ENCODE peak calls at places on chromosome 22, in nine cellular contexts. One of them, this sample, is unnamed. For H3K4me1 and H3K9me3, the result is how much of the 10 kb centered on the place peaks cover.

GRCh38 chr22:46908641-46909107 is 146.2 kb downstream of the TBC1D22A start:
- DNase-seq in Peyer's patch: no peak
- DNase-seq in sigmoid colon: no peak
- DNase-seq in body of pancreas: no peak
- DNase-seq in CD8-positive, alpha-beta T cell: no peak
- DNase-seq in CD8-positive, alpha-beta memory T cell: no peak
- DNase-seq in GM23248: no peak
- DNase-seq in esophagus squamous epithelium: no peak
- DNase-seq in ovary: no peak
- DNase-seq in this sample: no peak

GRCh38 chr22:45966320-45966891 is 10.6 kb downstream of the WNT7B start:
- DNase-seq in Peyer's patch: no peak
- DNase-seq in sigmoid colon: no peak
- DNase-seq in body of pancreas: peak
- DNase-seq in CD8-positive, alpha-beta T cell: no peak
- DNase-seq in CD8-positive, alpha-beta memory T cell: no peak
- DNase-seq in GM23248: no peak
- DNase-seq in esophagus squamous epithelium: no peak
- DNase-seq in ovary: no peak
- DNase-seq in this sample: no peak

GRCh38 chr22:24427500-24428164 is at the start of gene ADORA2A:
- DNase-seq in Peyer's patch: peak
- DNase-seq in sigmoid colon: no peak
- DNase-seq in body of pancreas: no peak
- DNase-seq in CD8-positive, alpha-beta T cell: peak
- DNase-seq in CD8-positive, alpha-beta memory T cell: peak
- DNase-seq in GM23248: no peak
- DNase-seq in esophagus squamous epithelium: peak
- DNase-seq in ovary: no peak
- DNase-seq in this sample: no peak

GRCh38 chr22:37057226-37057625 is 5.7 kb downstream of the KCTD17 start:
- DNase-seq in Peyer's patch: no peak
- DNase-seq in sigmoid colon: no peak
- DNase-seq in body of pancreas: no peak
- DNase-seq in CD8-positive, alpha-beta T cell: no peak
- DNase-seq in CD8-positive, alpha-beta memory T cell: no peak
- DNase-seq in GM23248: no peak
- DNase-seq in esophagus squamous epithelium: no peak
- DNase-seq in ovary: no peak
- DNase-seq in this sample: no peak

GRCh38 chr22:26461188-26461810 is 22.3 kb downstream of the HPS4 start:
- DNase-seq in Peyer's patch: peak
- DNase-seq in sigmoid colon: no peak
- DNase-seq in body of pancreas: peak
- DNase-seq in CD8-positive, alpha-beta T cell: peak
- DNase-seq in CD8-positive, alpha-beta memory T cell: peak
- DNase-seq in GM23248: peak
- DNase-seq in esophagus squamous epithelium: no peak
- DNase-seq in ovary: peak
- DNase-seq in this sample: peak

GRCh38 chr22:38947321-38948112 is 9.9 kb upstream of the APOBEC3A start:
- DNase-seq in Peyer's patch: peak
- DNase-seq in sigmoid colon: peak
- DNase-seq in body of pancreas: peak
- DNase-seq in CD8-positive, alpha-beta T cell: no peak
- DNase-seq in CD8-positive, alpha-beta memory T cell: no peak
- DNase-seq in GM23248: no peak
- DNase-seq in esophagus squamous epithelium: no peak
- DNase-seq in ovary: no peak
- DNase-seq in this sample: no peak

GRCh38 chr22:34812631-34813030 is 253.3 kb upstream of the ISX start:
- DNase-seq in Peyer's patch: no peak
- DNase-seq in sigmoid colon: no peak
- DNase-seq in body of pancreas: no peak
- DNase-seq in CD8-positive, alpha-beta T cell: no peak
- DNase-seq in CD8-positive, alpha-beta memory T cell: no peak
- DNase-seq in GM23248: no peak
- DNase-seq in esophagus squamous epithelium: no peak
- DNase-seq in ovary: no peak
- DNase-seq in this sample: no peak

GRCh38 chr22:29300807-29301601 is 5.4 kb upstream of the GAS2L1 start:
- DNase-seq in Peyer's patch: no peak
- DNase-seq in sigmoid colon: no peak
- DNase-seq in body of pancreas: no peak
- DNase-seq in CD8-positive, alpha-beta T cell: no peak
- DNase-seq in CD8-positive, alpha-beta memory T cell: no peak
- DNase-seq in GM23248: no peak
- DNase-seq in esophagus squamous epithelium: no peak
- DNase-seq in ovary: no peak
- DNase-seq in this sample: no peak

GRCh38 chr22:39471421-39472141 is 14.8 kb downstream of the MGAT3 start:
- DNase-seq in Peyer's patch: peak
- DNase-seq in sigmoid colon: no peak
- DNase-seq in body of pancreas: no peak
- DNase-seq in CD8-positive, alpha-beta T cell: no peak
- DNase-seq in CD8-positive, alpha-beta memory T cell: no peak
- DNase-seq in GM23248: peak
- DNase-seq in esophagus squamous epithelium: no peak
- DNase-seq in ovary: no peak
- DNase-seq in this sample: peak

GRCh38 chr22:38110863-38111852 is 674 bp upstream of the BAIAP2L2 start:
- DNase-seq in Peyer's patch: peak
- DNase-seq in sigmoid colon: no peak
- DNase-seq in body of pancreas: no peak
- DNase-seq in CD8-positive, alpha-beta T cell: no peak
- DNase-seq in CD8-positive, alpha-beta memory T cell: peak
- DNase-seq in GM23248: peak
- DNase-seq in esophagus squamous epithelium: no peak
- DNase-seq in ovary: no peak
- DNase-seq in this sample: no peak

GRCh38 chr22:26709617-26710390 is 52.4 kb downstream of the MIAT start:
- DNase-seq in Peyer's patch: no peak
- DNase-seq in sigmoid colon: no peak
- DNase-seq in body of pancreas: no peak
- DNase-seq in CD8-positive, alpha-beta T cell: no peak
- DNase-seq in CD8-positive, alpha-beta memory T cell: no peak
- DNase-seq in GM23248: peak
- DNase-seq in esophagus squamous epithelium: no peak
- DNase-seq in ovary: no peak
- DNase-seq in this sample: no peak

GRCh38 chr22:37229012-37229804 is 14.9 kb downstream of the RAC2 start:
- DNase-seq in Peyer's patch: no peak
- DNase-seq in sigmoid colon: no peak
- DNase-seq in body of pancreas: no peak
- DNase-seq in CD8-positive, alpha-beta T cell: peak
- DNase-seq in CD8-positive, alpha-beta memory T cell: peak
- DNase-seq in GM23248: peak
- DNase-seq in esophagus squamous epithelium: no peak
- DNase-seq in ovary: no peak
- DNase-seq in this sample: no peak

GRCh38 chr22:22196018-22196533 is 48.5 kb upstream of the VPREB1 start:
- DNase-seq in Peyer's patch: peak
- DNase-seq in sigmoid colon: no peak
- DNase-seq in body of pancreas: no peak
- DNase-seq in CD8-positive, alpha-beta T cell: no peak
- DNase-seq in CD8-positive, alpha-beta memory T cell: no peak
- DNase-seq in GM23248: no peak
- DNase-seq in esophagus squamous epithelium: no peak
- DNase-seq in ovary: no peak
- DNase-seq in this sample: no peak
- H3K4me1 ChIP-seq in Peyer's patch: under half
- H3K4me1 ChIP-seq in sigmoid colon: under half
- H3K4me1 ChIP-seq in body of pancreas: under half
- H3K4me1 ChIP-seq in CD8-positive, alpha-beta T cell: under half
- H3K4me1 ChIP-seq in CD8-positive, alpha-beta memory T cell: under half
- H3K4me1 ChIP-seq in GM23248: under half
- H3K4me1 ChIP-seq in esophagus squamous epithelium: under half
- H3K4me1 ChIP-seq in ovary: under half
- H3K4me1 ChIP-seq in this sample: under half

DNA sequence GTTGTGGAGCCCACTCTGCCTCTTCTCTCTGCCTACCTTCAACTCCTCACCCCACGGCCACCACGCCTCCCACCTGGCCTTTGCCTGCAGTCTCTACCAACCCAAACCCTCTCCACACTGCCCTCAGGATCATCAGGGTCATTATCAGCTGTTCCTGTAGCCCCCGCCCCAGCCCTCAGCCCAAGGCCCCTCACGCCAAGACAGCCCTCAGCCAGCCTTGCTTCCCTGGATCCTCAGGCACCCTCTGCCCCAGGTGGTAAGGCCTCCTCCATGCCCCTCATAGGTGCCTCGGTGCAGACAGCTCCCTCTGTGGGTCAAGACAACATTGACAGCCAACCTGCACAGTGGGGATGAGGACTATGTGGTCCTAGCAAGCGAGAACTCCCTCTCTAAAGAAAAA is 1.7 kb downstream of the SBF1 start:
- DNase-seq in Peyer's patch: peak
- DNase-seq in sigmoid colon: no peak
- DNase-seq in body of pancreas: peak
- DNase-seq in CD8-positive, alpha-beta T cell: peak
- DNase-seq in CD8-positive, alpha-beta memory T cell: peak
- DNase-seq in GM23248: peak
- DNase-seq in esophagus squamous epithelium: no peak
- DNase-seq in ovary: no peak
- DNase-seq in this sample: peak
- H3K4me3 ChIP-seq in Peyer's patch: no peak
- H3K4me3 ChIP-seq in sigmoid colon: no peak
- H3K4me3 ChIP-seq in body of pancreas: no peak
- H3K4me3 ChIP-seq in CD8-positive, alpha-beta T cell: peak
- H3K4me3 ChIP-seq in CD8-positive, alpha-beta memory T cell: peak
- H3K4me3 ChIP-seq in GM23248: peak
- H3K4me3 ChIP-seq in esophagus squamous epithelium: no peak
- H3K4me3 ChIP-seq in ovary: no peak
- H3K4me3 ChIP-seq in this sample: peak

GRCh38 chr22:50192056-50192824 is 6.5 kb downstream of the TRABD start:
- DNase-seq in Peyer's patch: peak
- DNase-seq in sigmoid colon: no peak
- DNase-seq in body of pancreas: peak
- DNase-seq in CD8-positive, alpha-beta T cell: no peak
- DNase-seq in CD8-positive, alpha-beta memory T cell: no peak
- DNase-seq in GM23248: peak
- DNase-seq in esophagus squamous epithelium: no peak
- DNase-seq in ovary: no peak
- DNase-seq in this sample: no peak

GRCh38 chr22:50190182-50190951 is 4.7 kb downstream of the TRABD start:
- DNase-seq in Peyer's patch: peak
- DNase-seq in sigmoid colon: peak
- DNase-seq in body of pancreas: peak
- DNase-seq in CD8-positive, alpha-beta T cell: peak
- DNase-seq in CD8-positive, alpha-beta memory T cell: peak
- DNase-seq in GM23248: peak
- DNase-seq in esophagus squamous epithelium: peak
- DNase-seq in ovary: peak
- DNase-seq in this sample: peak

GRCh38 chr22:50189849-50190181 is 4.1 kb downstream of the TRABD start:
- DNase-seq in Peyer's patch: no peak
- DNase-seq in sigmoid colon: no peak
- DNase-seq in body of pancreas: no peak
- DNase-seq in CD8-positive, alpha-beta T cell: no peak
- DNase-seq in CD8-positive, alpha-beta memory T cell: no peak
- DNase-seq in GM23248: no peak
- DNase-seq in esophagus squamous epithelium: no peak
- DNase-seq in ovary: no peak
- DNase-seq in this sample: no peak

GRCh38 chr22:50192825-50193204 is 7.1 kb downstream of the TRABD start:
- DNase-seq in Peyer's patch: peak
- DNase-seq in sigmoid colon: no peak
- DNase-seq in body of pancreas: no peak
- DNase-seq in CD8-positive, alpha-beta T cell: peak
- DNase-seq in CD8-positive, alpha-beta memory T cell: peak
- DNase-seq in GM23248: no peak
- DNase-seq in esophagus squamous epithelium: no peak
- DNase-seq in ovary: no peak
- DNase-seq in this sample: no peak

GRCh38 chr22:50191041-50191740 is 5.5 kb downstream of the TRABD start:
- DNase-seq in Peyer's patch: peak
- DNase-seq in sigmoid colon: no peak
- DNase-seq in body of pancreas: peak
- DNase-seq in CD8-positive, alpha-beta T cell: peak
- DNase-seq in CD8-positive, alpha-beta memory T cell: peak
- DNase-seq in GM23248: no peak
- DNase-seq in esophagus squamous epithelium: peak
- DNase-seq in ovary: no peak
- DNase-seq in this sample: no peak
- H3K9me3 ChIP-seq in Peyer's patch: under half
- H3K9me3 ChIP-seq in sigmoid colon: under half
- H3K9me3 ChIP-seq in body of pancreas: under half
- H3K9me3 ChIP-seq in CD8-positive, alpha-beta T cell: under half
- H3K9me3 ChIP-seq in CD8-positive, alpha-beta memory T cell: under half
- H3K9me3 ChIP-seq in GM23248: under half
- H3K9me3 ChIP-seq in esophagus squamous epithelium: under half
- H3K9me3 ChIP-seq in ovary: under half
- H3K9me3 ChIP-seq in this sample: under half

GRCh38 chr22:20525048-20525447 is 17.6 kb downstream of the MED15 start:
- DNase-seq in Peyer's patch: no peak
- DNase-seq in sigmoid colon: no peak
- DNase-seq in body of pancreas: no peak
- DNase-seq in CD8-positive, alpha-beta T cell: no peak
- DNase-seq in CD8-positive, alpha-beta memory T cell: peak
- DNase-seq in GM23248: no peak
- DNase-seq in esophagus squamous epithelium: no peak
- DNase-seq in ovary: no peak
- DNase-seq in this sample: no peak

GRCh38 chr22:20526628-20527355 is 19.4 kb downstream of the MED15 start:
- DNase-seq in Peyer's patch: no peak
- DNase-seq in sigmoid colon: no peak
- DNase-seq in body of pancreas: no peak
- DNase-seq in CD8-positive, alpha-beta T cell: no peak
- DNase-seq in CD8-positive, alpha-beta memory T cell: peak
- DNase-seq in GM23248: peak
- DNase-seq in esophagus squamous epithelium: no peak
- DNase-seq in ovary: no peak
- DNase-seq in this sample: no peak

GRCh38 chr22:20528405-20528978 is 21.1 kb downstream of the MED15 start:
- DNase-seq in Peyer's patch: no peak
- DNase-seq in sigmoid colon: no peak
- DNase-seq in body of pancreas: no peak
- DNase-seq in CD8-positive, alpha-beta T cell: no peak
- DNase-seq in CD8-positive, alpha-beta memory T cell: no peak
- DNase-seq in GM23248: no peak
- DNase-seq in esophagus squamous epithelium: no peak
- DNase-seq in ovary: no peak
- DNase-seq in this sample: no peak

GRCh38 chr22:20524004-20524481 is 16.6 kb downstream of the MED15 start:
- DNase-seq in Peyer's patch: no peak
- DNase-seq in sigmoid colon: no peak
- DNase-seq in body of pancreas: no peak
- DNase-seq in CD8-positive, alpha-beta T cell: peak
- DNase-seq in CD8-positive, alpha-beta memory T cell: peak
- DNase-seq in GM23248: no peak
- DNase-seq in esophagus squamous epithelium: no peak
- DNase-seq in ovary: no peak
- DNase-seq in this sample: no peak

DNA sequence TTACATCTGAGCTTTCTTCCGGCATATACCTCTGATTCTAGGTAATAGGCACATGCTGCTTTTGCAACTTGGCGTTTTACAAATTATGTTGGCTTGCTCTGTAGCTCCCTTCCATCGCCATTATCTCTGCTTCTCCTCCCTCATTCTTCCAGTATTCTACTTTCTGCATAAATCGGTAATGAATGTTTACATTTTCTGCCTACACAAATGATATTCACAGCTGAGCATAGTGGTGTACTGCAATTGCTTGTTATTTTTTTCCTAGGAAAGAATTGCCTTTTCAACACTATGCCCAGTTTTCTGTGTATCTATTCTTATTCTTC is 18.9 kb downstream of the MED15 start:
- DNase-seq in Peyer's patch: no peak
- DNase-seq in sigmoid colon: no peak
- DNase-seq in body of pancreas: no peak
- DNase-seq in CD8-positive, alpha-beta T cell: no peak
- DNase-seq in CD8-positive, alpha-beta memory T cell: no peak
- DNase-seq in GM23248: no peak
- DNase-seq in esophagus squamous epithelium: no peak
- DNase-seq in ovary: no peak
- DNase-seq in this sample: no peak
- H3K4me1 ChIP-seq in Peyer's patch: under half
- H3K4me1 ChIP-seq in sigmoid colon: under half
- H3K4me1 ChIP-seq in body of pancreas: under half
- H3K4me1 ChIP-seq in CD8-positive, alpha-beta T cell: half or more
- H3K4me1 ChIP-seq in CD8-positive, alpha-beta memory T cell: half or more
- H3K4me1 ChIP-seq in GM23248: half or more
- H3K4me1 ChIP-seq in esophagus squamous epithelium: half or more
- H3K4me1 ChIP-seq in ovary: under half
- H3K4me1 ChIP-seq in this sample: under half

This sample was measured in HAP-1.